ENCODE peak calls at places on chromosomes 1 and 21, in six cellular contexts. A is stomach, Q is Calu3, J is Peyer's patch, V is A549, D is endothelial cell. K is an unnamed sample.

GRCh38 chr1:185636848-185637247 is 97.3 kb upstream of the HMCN1 start:
- DNase-seq in A (no peak), Q (no peak), J (no peak), V (no peak), D (no peak), K (no peak)

GRCh38 chr1:9269721-9270120 is 23.0 kb upstream of the SPSB1 start:
- DNase-seq in A (no peak), Q (no peak), J (no peak), V (no peak), D (no peak), K (no peak)

GRCh38 chr1:30879126-30879786 is 29.3 kb downstream of the SDC3 start:
- DNase-seq in A (peak; percentile 40), Q (no peak), J (no peak), V (no peak), D (no peak), K (no peak)

GRCh38 chr1:38102576-38102975 is 56.0 kb upstream of the POU3F1 start:
- DNase-seq in A (no peak), Q (no peak), J (no peak), V (no peak), D (no peak), K (no peak)

GRCh38 chr1:12810691-12811408 is 19.7 kb downstream of the PRAMEF1 start:
- DNase-seq in A (no peak), Q (no peak), J (no peak), V (no peak), D (no peak), K (no peak)

GRCh38 chr1:59204001-59204400 is 92.9 kb upstream of the FGGY start:
- DNase-seq in A (peak; percentile 65), Q (peak; percentile 15), J (no peak), V (no peak), D (peak; percentile 3), K (no peak)

GRCh38 chr21:44337941-44338895 is 972 bp downstream of the CFAP410 start:
- DNase-seq in A (peak; percentile 66), Q (peak; percentile 64), J (peak; percentile 80), V (peak; percentile 65), D (peak; percentile 49), K (no peak)

GRCh38 chr1:225777058-225777582 is 506 bp upstream of the SRP9 start:
- DNase-seq in A (no peak), Q (no peak), J (no peak), V (no peak), D (no peak), K (no peak)

GRCh38 chr1:234845097-234845660 is 235.2 kb upstream of the IRF2BP2 start:
- DNase-seq in A (no peak), Q (no peak), J (no peak), V (no peak), D (no peak), K (no peak)

GRCh38 chr1:167629681-167630567 is at the start of gene RCSD1:
- DNase-seq in A (peak; percentile 47), Q (peak; percentile 13), J (peak; percentile 84), V (no peak), D (peak; percentile 35), K (no peak)

GRCh38 chr1:20353836-20354235 is 63.2 kb downstream of the VWA5B1 start:
- DNase-seq in A (no peak), Q (no peak), J (no peak), V (no peak), D (no peak), K (no peak)

GRCh38 chr1:17377325-17377953 is 5.4 kb downstream of the PADI6 start:
- DNase-seq in A (no peak), Q (no peak), J (no peak), V (no peak), D (no peak), K (no peak)

GRCh38 chr1:183355181-183355580 is 63.0 kb downstream of the NMNAT2 start:
- DNase-seq in A (no peak), Q (no peak), J (no peak), V (no peak), D (no peak), K (no peak)

GRCh38 chr1:67830226-67830625 is 3.0 kb downstream of the GNG12 start:
- DNase-seq in A (no peak), Q (no peak), J (no peak), V (no peak), D (no peak), K (no peak)

GRCh38 chr1:222817529-222817928 is 2.7 kb downstream of the DISP1 start:
- DNase-seq in A (no peak), Q (no peak), J (no peak), V (peak; percentile 51), D (no peak), K (peak; percentile 58)

GRCh38 chr1:18128298-18128697 is 20.7 kb downstream of the IGSF21 start:
- DNase-seq in A (no peak), Q (no peak), J (no peak), V (no peak), D (no peak), K (no peak)

GRCh38 chr1:226690460-226690982 is 48.6 kb downstream of the ITPKB start:
- DNase-seq in A (no peak), Q (no peak), J (no peak), V (no peak), D (no peak), K (no peak)

GRCh38 chr1:27144920-27145661 is 9.8 kb downstream of the SLC9A1 start:
- DNase-seq in A (peak; percentile 73), Q (no peak), J (no peak), V (no peak), D (no peak), K (no peak)

GRCh38 chr1:35886606-35887431 is 3.8 kb downstream of the AGO1 start:
- DNase-seq in A (no peak), Q (no peak), J (peak; percentile 52), V (no peak), D (no peak), K (peak; percentile 63)

GRCh38 chr1:100034465-100034864 is 64.7 kb downstream of the SLC35A3 start:
- DNase-seq in A (no peak), Q (no peak), J (no peak), V (peak; percentile 31), D (no peak), K (no peak)

GRCh38 chr1:9166289-9167235 is 37.7 kb upstream of the GPR157 start:
- DNase-seq in A (no peak), Q (no peak), J (no peak), V (no peak), D (no peak), K (no peak)

GRCh38 chr1:35432231-35432630 is 125.0 kb downstream of the KIAA0319L start:
- DNase-seq in A (no peak), Q (no peak), J (no peak), V (no peak), D (no peak), K (no peak)

GRCh38 chr1:162192323-162192678 is 122.8 kb downstream of the NOS1AP start:
- DNase-seq in A (no peak), Q (no peak), J (no peak), V (no peak), D (no peak), K (no peak)

GRCh38 chr1:18849252-18849651 is 10.2 kb downstream of the TAS1R2 start:
- DNase-seq in A (no peak), Q (no peak), J (no peak), V (no peak), D (no peak), K (no peak)

GRCh38 chr1:21182181-21182711 is 5.5 kb upstream of the EIF4G3 start:
- DNase-seq in A (no peak), Q (no peak), J (no peak), V (no peak), D (no peak), K (no peak)

GRCh38 chr1:221722254-221723017 is 19.5 kb downstream of the DUSP10 start:
- DNase-seq in A (no peak), Q (no peak), J (no peak), V (no peak), D (no peak), K (no peak)
- TF ChIP-seq CTCF in A (no peak), Q (no peak), J (no peak), V (no peak), D (no peak), K (no peak)

GRCh38 chr1:47709302-47710074 is 271.6 kb downstream of the FOXD2 start:
- DNase-seq in A (no peak), Q (peak; percentile 44), J (no peak), V (peak; percentile 44), D (peak; percentile 42), K (no peak)
- TF ChIP-seq CTCF in A (no peak), Q (peak; percentile 66), J (no peak), V (peak; percentile 18), D (peak; percentile 46), K (no peak)

GRCh38 chr1:228258486-228258885 is 50.6 kb downstream of the OBSCN start:
- DNase-seq in A (no peak), Q (no peak), J (no peak), V (no peak), D (no peak), K (no peak)

GRCh38 chr1:228262475-228262874 is 54.6 kb downstream of the OBSCN start:
- DNase-seq in A (no peak), Q (no peak), J (no peak), V (no peak), D (no peak), K (no peak)

GRCh38 chr1:228261706-228262105 is 53.9 kb downstream of the OBSCN start:
- DNase-seq in A (no peak), Q (no peak), J (no peak), V (no peak), D (no peak), K (no peak)

GRCh38 chr1:228259368-228259894 is 51.6 kb downstream of the OBSCN start:
- DNase-seq in A (no peak), Q (no peak), J (no peak), V (no peak), D (no peak), K (no peak)

GRCh38 chr1:228259951-228260350 is 52.1 kb downstream of the OBSCN start:
- DNase-seq in A (no peak), Q (no peak), J (no peak), V (no peak), D (no peak), K (no peak)
- TF ChIP-seq CTCF in A (no peak), Q (no peak), J (no peak), V (no peak), D (no peak), K (no peak)

GRCh38 chr1:196312739-196313138 is 295.5 kb downstream of the KCNT2 start:
- DNase-seq in A (no peak), Q (no peak), J (no peak), V (no peak), D (no peak), K (no peak)

GRCh38 chr1:196308171-196308570 is 300.1 kb downstream of the KCNT2 start:
- DNase-seq in A (no peak), Q (no peak), J (no peak), V (no peak), D (no peak), K (no peak)

GRCh38 chr1:196305216-196305615 is 303.0 kb downstream of the KCNT2 start:
- DNase-seq in A (no peak), Q (no peak), J (no peak), V (no peak), D (no peak), K (no peak)

GRCh38 chr1:196306421-196306820 is 301.8 kb downstream of the KCNT2 start:
- DNase-seq in A (no peak), Q (no peak), J (no peak), V (no peak), D (no peak), K (no peak)

DNA sequence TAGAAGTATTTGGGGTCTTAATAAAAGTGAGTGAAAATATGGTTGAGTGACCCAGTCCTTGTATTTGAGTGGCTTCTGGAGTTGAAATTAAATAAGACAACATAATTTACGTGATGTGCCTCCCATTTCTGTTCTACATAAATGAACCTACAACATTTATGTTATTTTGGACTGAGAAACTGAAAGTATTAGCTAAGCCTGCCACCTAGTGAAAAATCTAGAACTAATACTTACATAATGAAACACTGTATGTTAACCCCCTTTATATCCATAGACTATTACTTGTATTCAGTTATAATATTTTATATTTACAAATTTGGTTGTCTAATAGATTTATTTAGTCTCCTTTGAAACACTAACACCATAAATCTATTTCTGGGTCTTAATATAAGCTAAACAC is 298.9 kb downstream of the KCNT2 start:
- DNase-seq in A (no peak), Q (no peak), J (no peak), V (peak; percentile 42), D (no peak), K (no peak)
- TF ChIP-seq CTCF in A (no peak), Q (no peak), J (no peak), V (peak; percentile 61), D (no peak), K (no peak)

K was measured in CD14-positive monocyte.